ENCODE peak calls at places on chromosomes 11 and 22, in eight cellular contexts. P is H1, Z is transverse colon, Q is HCT116, I is Panc1, J is GM12878, V is vagina, D is GM23338. S is an unnamed sample.

GRCh38 chr11:134527382-134528243 is 115.6 kb upstream of the B3GAT1 start:
- DNase-seq in I (no peak), J (no peak), P (no peak), Z (no peak), D (no peak), V (no peak), Q (no peak), S (no peak)

GRCh38 chr11:16924826-16925494 is 89.3 kb downstream of the PLEKHA7 start:
- DNase-seq in D (peak; percentile 86), Q (peak; percentile 78), P (no peak), Z (peak; percentile 89), V (no peak), J (no peak), I (no peak), S (no peak)

GRCh38 chr11:20042025-20042639 is 118.1 kb downstream of the DBX1 start:
- DNase-seq in J (no peak), I (no peak), Q (no peak), D (no peak), V (no peak), Z (no peak), P (no peak), S (no peak)

GRCh38 chr11:45920531-45921477 is 1.7 kb upstream of the LARGE2 start:
- DNase-seq in Q (no peak), I (no peak), V (no peak), J (no peak), D (no peak), P (no peak), Z (no peak), S (no peak)

GRCh38 chr22:48359613-48359965 is 1468.1 kb downstream of the BRD1 start:
- DNase-seq in I (no peak), V (no peak), Q (no peak), Z (no peak), D (no peak), P (no peak), J (no peak), S (no peak)

GRCh38 chr11:87228820-87229219 is 191.1 kb downstream of the TMEM135 start:
- DNase-seq in I (no peak), Q (no peak), V (no peak), J (no peak), D (no peak), Z (no peak), P (no peak), S (no peak)

GRCh38 chr11:70854201-70854600 is 398.2 kb downstream of the SHANK2 start:
- DNase-seq in D (no peak), V (no peak), I (no peak), Q (no peak), P (no peak), J (no peak), Z (no peak), S (no peak)

GRCh38 chr11:134666273-134667174 is 254.5 kb upstream of the B3GAT1 start:
- DNase-seq in D (no peak), V (no peak), Q (no peak), Z (no peak), P (no peak), J (no peak), I (no peak), S (peak; percentile 81)

GRCh38 chr22:46422896-46423295 is 87.4 kb downstream of the TRMU start:
- DNase-seq in V (no peak), J (no peak), P (no peak), Q (no peak), D (no peak), Z (no peak), I (no peak), S (no peak)

GRCh38 chr22:20912494-20912893 is 4.7 kb upstream of the CRKL start:
- DNase-seq in J (no peak), P (no peak), D (no peak), V (no peak), I (no peak), Q (no peak), Z (no peak), S (no peak)

GRCh38 chr11:64866173-64866491 is 12.3 kb downstream of the EHD1 start:
- DNase-seq in V (no peak), D (no peak), Z (no peak), J (no peak), P (no peak), Q (no peak), I (no peak), S (no peak)

GRCh38 chr11:82004537-82005213 is 729.0 kb downstream of the FAM181B start:
- DNase-seq in J (no peak), Z (no peak), Q (no peak), D (no peak), P (no peak), V (no peak), I (no peak), S (no peak)

GRCh38 chr22:49776891-49777290 is 50.8 kb downstream of the BRD1 start:
- DNase-seq in P (no peak), J (no peak), Z (no peak), Q (no peak), I (no peak), D (no peak), V (no peak), S (no peak)

GRCh38 chr11:40170076-40170475 is 1289.4 kb downstream of the LRRC4C start:
- DNase-seq in Z (no peak), I (no peak), P (no peak), V (no peak), D (no peak), J (peak; percentile 16), Q (no peak), S (no peak)

GRCh38 chr11:117037952-117038350 is 60.3 kb downstream of the SIK3 start:
- DNase-seq in J (no peak), V (no peak), Z (no peak), I (no peak), P (no peak), D (no peak), Q (no peak), S (no peak)

DNA sequence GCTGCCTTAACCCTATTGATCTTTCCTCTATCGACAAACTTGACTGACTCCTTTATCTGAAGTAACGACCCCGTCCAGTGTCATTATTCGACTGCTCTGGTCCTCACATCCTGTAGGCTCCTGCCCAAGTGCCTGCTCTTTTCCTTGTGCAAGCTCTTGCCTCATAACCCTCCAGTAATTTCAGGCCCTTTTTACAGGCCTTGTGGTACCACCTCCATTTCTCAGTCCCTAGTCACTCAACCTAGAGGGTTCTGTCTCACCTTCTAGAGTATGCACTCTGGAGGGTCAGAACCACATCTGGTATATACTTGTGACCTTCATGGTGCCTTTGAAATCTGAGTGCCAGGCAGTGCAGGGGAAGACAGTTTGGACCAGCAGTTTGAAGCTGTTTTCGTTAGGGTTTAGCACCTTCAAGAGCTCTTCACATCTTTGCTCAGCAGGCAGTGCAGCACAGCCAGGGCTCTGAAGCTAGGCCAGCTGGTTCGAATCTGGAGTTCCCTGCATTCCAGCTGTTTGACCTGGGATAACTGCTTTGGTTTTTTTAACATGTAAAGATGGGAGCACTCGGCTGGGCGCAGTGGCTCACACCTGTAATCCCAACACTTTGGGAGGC is 11.2 kb downstream of the SNRPD3 start:
- DNase-seq in I (no peak), D (no peak), J (no peak), V (no peak), P (no peak), Q (no peak), Z (no peak), S (no peak)
- TF ChIP-seq POLR2AphosphoS5 in I (no peak), D (no peak), J (no peak), V (no peak), P (no peak), Q (no peak), Z (no peak), S (no peak)

GRCh38 chr11:108965602-108966001 is 300.7 kb downstream of the DDX10 start:
- DNase-seq in Z (no peak), Q (no peak), P (no peak), V (no peak), D (no peak), J (no peak), I (no peak), S (no peak)

GRCh38 chr11:108966206-108966605 is 301.3 kb downstream of the DDX10 start:
- DNase-seq in J (no peak), V (no peak), I (no peak), D (no peak), Q (no peak), P (no peak), Z (no peak), S (no peak)

GRCh38 chr11:108970221-108970991 is 305.5 kb downstream of the DDX10 start:
- DNase-seq in Q (no peak), Z (no peak), P (no peak), I (no peak), V (no peak), D (no peak), J (no peak), S (no peak)

GRCh38 chr11:108966978-108967377 is 302.1 kb downstream of the DDX10 start:
- DNase-seq in Z (no peak), V (no peak), J (no peak), D (no peak), Q (no peak), P (no peak), I (no peak), S (no peak)

GRCh38 chr11:108967571-108967970 is 302.7 kb downstream of the DDX10 start:
- DNase-seq in I (no peak), P (no peak), D (no peak), Q (no peak), V (no peak), Z (no peak), J (no peak), S (no peak)
- TF ChIP-seq POLR2AphosphoS5 in I (no peak), P (no peak), D (no peak), Q (no peak), V (no peak), Z (peak; percentile 53), J (no peak), S (peak; percentile 25)

DNA sequence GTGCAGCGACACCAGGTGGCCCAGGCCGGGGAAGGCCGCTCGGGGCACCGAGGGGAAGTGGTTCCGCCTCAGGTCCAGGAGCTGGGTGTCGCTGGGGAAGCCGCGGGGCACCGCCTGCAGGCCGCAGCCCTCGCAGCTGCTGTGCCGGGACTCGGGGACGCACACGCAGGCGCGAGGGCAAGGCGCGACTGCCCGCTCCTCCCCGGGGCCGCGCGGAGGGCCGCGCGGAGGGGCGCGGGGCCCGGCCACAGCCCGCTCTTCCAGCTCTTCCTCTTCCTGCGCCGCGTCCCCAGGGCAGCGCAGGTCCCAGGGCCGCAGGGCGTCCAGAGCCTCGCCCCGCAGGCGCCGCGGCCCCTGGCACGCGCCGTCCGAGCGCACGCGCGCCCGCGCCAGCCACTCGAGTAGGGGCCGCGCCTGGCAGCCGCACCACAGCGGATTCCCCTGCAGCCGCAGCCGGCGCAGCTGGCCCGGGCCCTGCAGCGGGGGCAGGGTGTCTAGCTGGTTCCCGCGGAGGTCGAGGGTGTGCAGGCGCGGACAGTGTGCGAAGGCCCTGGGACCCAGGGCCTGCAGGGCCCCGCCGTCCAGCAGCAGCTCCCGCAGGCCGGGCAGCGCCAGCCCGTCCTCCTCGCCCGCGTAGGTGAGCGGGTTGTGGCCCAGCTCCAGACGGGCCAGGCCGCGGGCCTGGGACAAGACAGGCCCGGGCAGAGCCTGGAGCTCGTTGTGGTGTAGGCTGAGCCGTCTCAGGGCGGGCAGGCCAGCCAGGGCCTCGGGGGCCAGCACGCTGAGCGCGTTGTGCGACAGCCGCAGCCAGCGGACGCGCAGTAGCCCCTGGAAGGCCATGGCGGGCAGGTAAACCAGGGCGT is 2.8 kb downstream of the CHADL start:
- DNase-seq in D (peak; percentile 77), I (no peak), Q (no peak), V (no peak), P (no peak), Z (peak; percentile 86), J (peak; percentile 21), S (no peak)
- TF ChIP-seq POLR2AphosphoS5 in D (peak; percentile 51), I (no peak), Q (no peak), V (no peak), P (no peak), Z (no peak), J (no peak), S (peak; percentile 33)

GRCh38 chr11:2377511-2378443 is 667 bp downstream of the CD81 start:
- DNase-seq in D (peak; percentile 82), V (no peak), Q (no peak), I (no peak), J (no peak), Z (peak; percentile 72), P (no peak), S (no peak)
- TF ChIP-seq POLR2AphosphoS5 in D (peak; percentile 50), V (peak; percentile 93), Q (no peak), I (no peak), J (no peak), Z (peak; percentile 5), P (no peak), S (peak; percentile 69)